ENCODE peak calls at places on chromosomes 11 and 22, in nine cellular contexts. G, H, P, Q, K, Z, R, I and X are unnamed samples.

GRCh38 chr22:17213976-17214375 is 5.3 kb downstream of the ADA2 start:
- DNase-seq in K (no peak), R (peak; percentile 32), H (peak; percentile 35), Z (no peak), I (no peak), G (peak; percentile 22), P (no peak), Q (peak; percentile 28), X (peak; percentile 36)

GRCh38 chr22:30221121-30221992 is 25.2 kb downstream of the LIF start:
- DNase-seq in Z (no peak), H (no peak), R (no peak), K (no peak), P (no peak), I (peak; percentile 75), Q (peak; percentile 68), G (no peak), X (no peak)

GRCh38 chr11:71502871-71503435 is 24.1 kb upstream of the KRTAP5-7 start:
- DNase-seq in I (no peak), G (no peak), Z (no peak), H (no peak), P (no peak), Q (no peak), K (no peak), R (no peak), X (no peak)

GRCh38 chr22:42069801-42070516 is 653 bp downstream of the NAGA start:
- DNase-seq in R (no peak), I (no peak), Q (no peak), P (peak; percentile 18), G (no peak), H (no peak), K (no peak), Z (no peak), X (peak; percentile 63)

GRCh38 chr11:91997178-91997577 is 227.4 kb upstream of the FAT3 start:
- DNase-seq in I (no peak), K (no peak), R (no peak), Q (no peak), G (no peak), P (no peak), H (no peak), Z (no peak), X (no peak)

GRCh38 chr11:78812513-78813293 is 238.0 kb upstream of the NARS2 start:
- DNase-seq in I (no peak), P (no peak), H (no peak), Q (no peak), K (no peak), Z (no peak), R (no peak), G (no peak), X (peak; percentile 35)

GRCh38 chr22:43226368-43226979 is 39.5 kb upstream of the TTLL12 start:
- DNase-seq in Q (no peak), H (no peak), P (no peak), I (no peak), Z (no peak), G (peak; percentile 67), K (peak; percentile 7), R (no peak), X (no peak)

GRCh38 chr11:2138075-2138435 is 1.1 kb downstream of the IGF2 start:
- DNase-seq in K (no peak), R (no peak), Z (no peak), Q (no peak), G (no peak), I (no peak), P (no peak), H (no peak), X (no peak)

GRCh38 chr11:44192015-44192380 is 96.5 kb downstream of the EXT2 start:
- DNase-seq in R (no peak), P (no peak), H (no peak), Q (no peak), K (no peak), Z (no peak), I (no peak), G (no peak), X (no peak)

GRCh38 chr11:693887-694562 is 997 bp downstream of the DEAF1 start:
- DNase-seq in H (no peak), P (no peak), G (no peak), I (no peak), Z (no peak), R (no peak), K (no peak), Q (no peak), X (no peak)

GRCh38 chr11:68215087-68215445 is 2.0 kb upstream of the KMT5B start:
- DNase-seq in I (no peak), G (no peak), H (peak; percentile 45), Q (no peak), Z (no peak), P (no peak), R (no peak), K (no peak), X (peak; percentile 56)

GRCh38 chr11:108866781-108867180 is 201.9 kb downstream of the DDX10 start:
- DNase-seq in I (no peak), R (no peak), Z (no peak), Q (no peak), P (no peak), H (no peak), K (no peak), G (no peak), X (no peak)

GRCh38 chr22:43388420-43388851 is 23.4 kb upstream of the MPPED1 start:
- DNase-seq in Z (no peak), Q (peak; percentile 47), H (peak; percentile 83), P (peak; percentile 60), I (peak; percentile 37), R (peak; percentile 63), K (peak; percentile 16), G (peak; percentile 93), X (peak; percentile 79)

GRCh38 chr11:134607963-134608750 is 196.1 kb upstream of the B3GAT1 start:
- DNase-seq in R (no peak), K (no peak), P (no peak), I (no peak), Q (no peak), Z (no peak), G (no peak), H (no peak), X (no peak)

GRCh38 chr11:13210424-13210823 is 67.2 kb upstream of the BMAL1 start:
- DNase-seq in Z (peak; percentile 68), Q (peak; percentile 18), P (peak; percentile 28), G (peak; percentile 30), I (no peak), H (peak; percentile 72), R (peak; percentile 59), K (peak; percentile 62), X (peak; percentile 84)

GRCh38 chr11:2794419-2794795 is 91.2 kb downstream of the CDKN1C start:
- DNase-seq in Z (no peak), Q (no peak), I (no peak), G (no peak), K (no peak), H (no peak), R (no peak), P (no peak), X (no peak)

GRCh38 chr22:44357296-44357961 is 44.7 kb upstream of the SHISAL1 start:
- DNase-seq in G (no peak), I (no peak), K (no peak), Q (no peak), Z (no peak), P (no peak), R (peak; percentile 26), H (no peak), X (no peak)

GRCh38 chr11:43358308-43358669 is 431 bp upstream of the TTC17 start:
- DNase-seq in G (no peak), Z (no peak), R (no peak), I (no peak), H (no peak), K (no peak), P (no peak), Q (no peak), X (peak; percentile 23)

GRCh38 chr11:58926695-58927094 is 12.6 kb upstream of the GLYATL1 start:
- DNase-seq in H (no peak), Z (no peak), G (no peak), I (no peak), R (no peak), K (no peak), P (no peak), Q (no peak), X (no peak)

GRCh38 chr11:117950999-117951961 is 22.1 kb upstream of the TMPRSS13 start:
- DNase-seq in G (no peak), Z (no peak), P (no peak), K (no peak), Q (peak; percentile 63), R (no peak), I (peak; percentile 55), H (peak; percentile 35), X (peak; percentile 21)

GRCh38 chr11:12113294-12113693 is 2.9 kb downstream of the MICAL2 start:
- DNase-seq in Q (no peak), H (no peak), I (no peak), P (no peak), R (no peak), K (no peak), G (no peak), Z (no peak), X (no peak)

GRCh38 chr11:131955901-131956300 is 585.5 kb downstream of the NTM start:
- DNase-seq in K (no peak), R (no peak), I (no peak), H (no peak), P (no peak), Q (no peak), Z (no peak), G (no peak), X (no peak)

GRCh38 chr11:61195710-61196109 is 7.6 kb upstream of the PGA3 start:
- DNase-seq in R (no peak), Q (no peak), H (no peak), I (no peak), K (no peak), P (no peak), G (no peak), Z (no peak), X (no peak)

GRCh38 chr11:46055371-46055770 is 65.9 kb downstream of the PHF21A start:
- DNase-seq in I (no peak), Z (no peak), R (peak; percentile 5), H (no peak), G (no peak), P (no peak), K (no peak), Q (no peak), X (no peak)

GRCh38 chr11:38680746-38681145 is 2082.7 kb upstream of the RAG2 start:
- DNase-seq in P (no peak), G (no peak), I (no peak), H (no peak), K (no peak), Z (no peak), R (no peak), Q (no peak), X (no peak)

GRCh38 chr11:123429851-123430735 is at the start of gene GRAMD1B:
- DNase-seq in G (peak; percentile 66), Q (peak; percentile 76), Z (peak; percentile 60), R (peak; percentile 56), P (no peak), H (no peak), K (peak; percentile 58), I (peak; percentile 62), X (peak; percentile 25)